ENCODE peak calls at places on chromosomes 6 and 20, in eight cellular contexts. R is GM10248; M is renal cortical epithelial cell; P is stimulated activated naive B cell treated with anti-CD40 and anti-IgM and Interleukin-4, amounts not matched to agents 10 μg/mL and 1 μg/mL and 100 μg/mL, for 72 hours; V is T-helper 9 cell; Y is lower leg skin; A is neuronal stem cell; W is CD8-positive, alpha-beta memory T cell. J is an unnamed sample.

GRCh38 chr6:11711994-11712698 is 66.5 kb downstream of the ADTRP start:
- DNase-seq in A (no peak), Y (no peak), P (no peak), M (no peak), V (no peak), W (no peak), R (no peak), J (no peak)

GRCh38 chr20:59342017-59342957 is 41.9 kb downstream of the EDN3 start:
- DNase-seq in M (no peak), P (no peak), W (no peak), Y (no peak), V (no peak), A (no peak), R (no peak), J (no peak)

GRCh38 chr6:38460216-38460615 is 179.5 kb downstream of the BTBD9 start:
- DNase-seq in M (peak), V (no peak), Y (no peak), R (no peak), W (no peak), P (no peak), A (no peak), J (no peak)

GRCh38 chr20:7728373-7728772 is 211.9 kb downstream of the HAO1 start:
- DNase-seq in V (no peak), R (no peak), Y (no peak), A (no peak), P (no peak), M (peak), W (no peak), J (no peak)

GRCh38 chr20:38764563-38765355 is 16.5 kb downstream of the ACTR5 start:
- DNase-seq in M (peak), A (no peak), P (no peak), W (no peak), R (no peak), Y (peak), V (no peak), J (no peak)

GRCh38 chr6:84645563-84646266 is 118.7 kb downstream of the TBX18 start:
- DNase-seq in R (no peak), A (no peak), P (no peak), Y (no peak), W (no peak), M (peak), V (no peak), J (no peak)

GRCh38 chr20:22688485-22688884 is 104.1 kb upstream of the FOXA2 start:
- DNase-seq in V (no peak), A (no peak), P (no peak), W (no peak), M (no peak), Y (no peak), R (no peak), J (no peak)

GRCh38 chr20:13771853-13772453 is 12.8 kb downstream of the ESF1 start:
- DNase-seq in M (peak), V (no peak), P (no peak), A (no peak), Y (no peak), W (no peak), R (peak), J (peak)

GRCh38 chr6:163748886-163749285 is 334.4 kb downstream of the QKI start:
- DNase-seq in V (no peak), Y (no peak), M (no peak), P (no peak), W (no peak), A (no peak), R (no peak), J (no peak)

GRCh38 chr6:41801380-41801779 is 13.9 kb downstream of the TOMM6 start:
- DNase-seq in A (no peak), Y (no peak), W (no peak), R (no peak), V (no peak), P (no peak), M (no peak), J (no peak)